ENCODE peak calls at places on chromosomes 3 and 15, in eight cellular contexts. G is fibroblast of the conjunctiva; Y is omental fat pad; S is left cardiac atrium; J is stimulated activated CD8-positive, alpha-beta memory T cell treated with anti-CD3 and anti-CD28 coated beads, Interleukin-15, amount 100 ng/mL, for 1 hour; P is LoVo; R is COLO829; U is stimulated activated CD4-positive, alpha-beta T cell treated with anti-CD3 and anti-CD28 coated beads, Interleukin-2, amount 100 ng/mL, for 48 hours. V is an unnamed sample.
A peak's percentile ranks its signal among the peaks of the same experiment; 100 is the strongest.

GRCh38 chr3:34396288-34396687 is 597.9 kb downstream of the PDCD6IP start:
- DNase-seq in G (no peak), Y (no peak), S (no peak), J (no peak), P (no peak), R (no peak), U (no peak), V (no peak)

GRCh38 chr3:44958406-44958805 is 17.6 kb downstream of the ZDHHC3 start:
- DNase-seq in G (no peak), Y (no peak), S (no peak), J (no peak), P (no peak), R (no peak), U (no peak), V (no peak)

GRCh38 chr3:3366391-3366790 is 186.9 kb upstream of the CRBN start:
- DNase-seq in G (no peak), Y (no peak), S (no peak), J (no peak), P (no peak), R (no peak), U (no peak), V (no peak)

GRCh38 chr3:32175607-32176197 is 62.8 kb upstream of the CMTM8 start:
- DNase-seq in G (peak; percentile 48), Y (no peak), S (no peak), J (peak; percentile 42), P (peak; percentile 67), R (peak; percentile 76), U (peak; percentile 72), V (peak; percentile 44)

GRCh38 chr3:8460815-8461482 is 40.7 kb upstream of the LMCD1 start:
- DNase-seq in G (peak; percentile 18), Y (no peak), S (no peak), J (no peak), P (no peak), R (no peak), U (no peak), V (no peak)

GRCh38 chr15:25707656-25708365 is 155.3 kb downstream of the ATP10A start:
- DNase-seq in G (no peak), Y (no peak), S (no peak), J (no peak), P (no peak), R (no peak), U (no peak), V (no peak)

GRCh38 chr3:162770556-162770955 is 1273.9 kb downstream of the OTOL1 start:
- DNase-seq in G (no peak), Y (no peak), S (no peak), J (no peak), P (no peak), R (no peak), U (no peak), V (no peak)

GRCh38 chr3:17645074-17645698 is 97.2 kb downstream of the TBC1D5 start:
- DNase-seq in G (peak; percentile 52), Y (no peak), S (no peak), J (no peak), P (peak; percentile 44), R (peak; percentile 44), U (no peak), V (peak; percentile 24)

GRCh38 chr15:57216288-57216687 is 160.0 kb upstream of the CGNL1 start:
- DNase-seq in G (peak; percentile 78), Y (no peak), S (no peak), J (no peak), P (peak; percentile 53), R (no peak), U (no peak), V (peak; percentile 54)

GRCh38 chr15:63900306-63900705 is 66.6 kb upstream of the HERC1 start:
- DNase-seq in G (no peak), Y (no peak), S (no peak), J (no peak), P (no peak), R (no peak), U (no peak), V (no peak)

GRCh38 chr3:66747251-66747650 is 246.4 kb upstream of the LRIG1 start:
- DNase-seq in G (no peak), Y (no peak), S (no peak), J (no peak), P (no peak), R (no peak), U (no peak), V (peak; percentile 69)

GRCh38 chr3:72058493-72059081 is 273.6 kb upstream of the PROK2 start:
- DNase-seq in G (no peak), Y (no peak), S (no peak), J (no peak), P (no peak), R (no peak), U (no peak), V (no peak)

GRCh38 chr3:189144645-189145044 is 27.1 kb upstream of the TPRG1 start:
- DNase-seq in G (peak; percentile 14), Y (no peak), S (no peak), J (no peak), P (no peak), R (no peak), U (no peak), V (no peak)

GRCh38 chr3:21835266-21835665 is 84.3 kb upstream of the ZNF385D start:
- DNase-seq in G (peak; percentile 9), Y (no peak), S (no peak), J (no peak), P (no peak), R (no peak), U (no peak), V (no peak)

GRCh38 chr3:88019024-88019423 is 39.8 kb downstream of the CGGBP1 start:
- DNase-seq in G (no peak), Y (no peak), S (no peak), J (no peak), P (no peak), R (no peak), U (no peak), V (no peak)

GRCh38 chr15:39919740-39920509 is at the start of gene GPR176:
- DNase-seq in G (peak; percentile 85), Y (no peak), S (peak; percentile 44), J (no peak), P (no peak), R (no peak), U (peak; percentile 19), V (no peak)

GRCh38 chr3:62882676-62883228 is 7.5 kb upstream of the CADPS start:
- DNase-seq in G (no peak), Y (no peak), S (no peak), J (no peak), P (no peak), R (no peak), U (no peak), V (no peak)

GRCh38 chr3:15932348-15933300 is 134.8 kb upstream of the ANKRD28 start:
- DNase-seq in G (no peak), Y (no peak), S (no peak), J (no peak), P (no peak), R (no peak), U (no peak), V (no peak)

GRCh38 chr3:10196389-10197052 is 31.8 kb downstream of the IRAK2 start:
- DNase-seq in G (peak; percentile 84), Y (no peak), S (peak; percentile 54), J (no peak), P (no peak), R (no peak), U (no peak), V (no peak)

GRCh38 chr3:126121632-126122031 is 37.7 kb upstream of the SLC41A3 start:
- DNase-seq in G (no peak), Y (no peak), S (no peak), J (no peak), P (no peak), R (no peak), U (no peak), V (no peak)

GRCh38 chr3:30400924-30401323 is 205.5 kb upstream of the TGFBR2 start:
- DNase-seq in G (no peak), Y (no peak), S (no peak), J (no peak), P (no peak), R (no peak), U (no peak), V (no peak)

GRCh38 chr3:71530903-71531535 is 52.5 kb downstream of the FOXP1 start:
- DNase-seq in G (no peak), Y (no peak), S (no peak), J (no peak), P (no peak), R (no peak), U (no peak), V (no peak)

GRCh38 chr15:31236184-31237041 is 90.2 kb upstream of the KLF13 start:
- DNase-seq in G (peak; percentile 89), Y (peak; percentile 62), S (peak; percentile 78), J (no peak), P (peak; percentile 62), R (peak; percentile 77), U (no peak), V (peak; percentile 91)

GRCh38 chr3:172903642-172904041 is 153.1 kb downstream of the ECT2 start:
- DNase-seq in G (no peak), Y (no peak), S (no peak), J (no peak), P (no peak), R (no peak), U (no peak), V (no peak)

GRCh38 chr15:74206801-74207281 is 4.3 kb upstream of the STRA6 start:
- DNase-seq in G (no peak), Y (no peak), S (no peak), J (no peak), P (no peak), R (no peak), U (no peak), V (no peak)

GRCh38 chr15:83322061-83322460 is 37.6 kb upstream of the BNC1 start:
- DNase-seq in G (no peak), Y (no peak), S (no peak), J (no peak), P (no peak), R (no peak), U (no peak), V (no peak)

GRCh38 chr3:72210248-72210647 is 425.3 kb upstream of the PROK2 start:
- DNase-seq in G (no peak), Y (no peak), S (no peak), J (no peak), P (no peak), R (no peak), U (no peak), V (no peak)

GRCh38 chr15:79016527-79017170 is 71.8 kb upstream of the CTSH start:
- DNase-seq in G (no peak), Y (no peak), S (no peak), J (no peak), P (no peak), R (no peak), U (no peak), V (no peak)